ENCODE peak calls at places on chromosomes 4 and X, in five cellular contexts. R is Peyer's patch, N is neural crest cell, Q is heart left ventricle, L is sigmoid colon. X is an unnamed sample.

GRCh38 chr4:37675587-37676290 is 10.4 kb downstream of the RELL1 start:
- DNase-seq in R (peak), N (no peak), Q (no peak), L (no peak), X (no peak)

GRCh38 chr4:41268721-41269517 is 12.2 kb downstream of the UCHL1 start:
- DNase-seq in R (no peak), N (no peak), Q (no peak), L (no peak), X (no peak)

GRCh38 chrX:106891762-106892161 is 11.4 kb downstream of the RIPPLY1 start:
- DNase-seq in R (no peak), N (no peak), Q (no peak), L (no peak), X (no peak)

GRCh38 chrX:96436105-96436504 is 248.5 kb upstream of the DIAPH2 start:
- DNase-seq in R (no peak), N (no peak), Q (no peak), L (no peak), X (no peak)

GRCh38 chr4:141388483-141388882 is 167.8 kb downstream of the ZNF330 start:
- DNase-seq in R (no peak), N (no peak), Q (no peak), L (no peak), X (no peak)

GRCh38 chr4:149441338-149441737 is 374.3 kb downstream of the IQCM start:
- DNase-seq in R (no peak), N (no peak), Q (no peak), L (no peak), X (no peak)

GRCh38 chrX:63434206-63434605 is 83.1 kb upstream of the SPIN4 start:
- DNase-seq in R (no peak), N (no peak), Q (no peak), L (no peak), X (no peak)

GRCh38 chr4:173794662-173795061 is 264.6 kb upstream of the HAND2 start:
- DNase-seq in R (no peak), N (no peak), Q (no peak), L (no peak), X (no peak)

GRCh38 chrX:114344756-114345155 is 239.1 kb upstream of the HTR2C start:
- DNase-seq in R (no peak), N (no peak), Q (no peak), L (no peak), X (no peak)

GRCh38 chrX:69424161-69424560 is 80.0 kb upstream of the NALF2 start:
- DNase-seq in R (no peak), N (no peak), Q (no peak), L (no peak), X (no peak)
- TF ChIP-seq CTCF in R (no peak), N (peak), Q (peak), L (no peak), X (no peak)

DNA sequence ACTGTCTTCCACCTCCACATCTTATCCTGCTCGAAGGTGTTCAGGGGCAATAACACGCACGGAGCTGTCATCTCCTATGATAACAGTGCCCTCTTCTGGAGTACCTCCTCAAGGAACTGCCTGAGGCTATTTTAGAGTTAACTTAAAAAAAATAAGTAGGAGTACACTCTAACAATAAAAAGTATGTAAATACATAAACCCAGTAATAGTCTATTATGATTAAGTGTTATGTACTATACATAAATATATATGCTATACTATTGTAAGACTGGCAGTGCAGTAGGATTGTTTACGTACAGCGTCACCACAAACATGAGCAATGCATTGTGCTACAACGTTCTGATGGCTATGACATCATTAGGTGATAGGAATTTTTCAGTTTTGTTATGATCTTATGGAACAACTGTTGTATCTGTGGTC is 34.5 kb upstream of the TLR2 start:
- DNase-seq in R (no peak), N (no peak), Q (no peak), L (no peak), X (no peak)
- TF ChIP-seq CTCF in R (no peak), N (peak), Q (peak), L (no peak), X (no peak)

DNA sequence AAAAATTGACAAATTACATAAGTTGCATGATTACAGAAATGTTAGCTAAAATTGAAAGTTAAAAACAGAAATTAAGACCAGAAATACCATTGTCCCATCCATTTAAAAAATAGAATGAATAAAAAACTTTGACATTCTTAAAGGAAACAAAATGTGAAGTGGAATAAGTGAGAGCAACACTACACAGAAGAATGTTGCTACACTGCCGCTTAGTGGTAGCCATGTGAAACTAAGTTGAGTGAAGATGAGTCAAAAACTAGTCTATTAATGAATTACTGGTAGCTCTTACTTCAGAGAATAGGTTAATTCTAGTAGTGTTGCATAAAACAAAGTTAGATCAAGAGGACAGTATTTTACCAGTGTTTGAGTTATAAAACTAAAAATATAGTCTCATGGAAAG is 571.0 kb upstream of the KLHL4 start:
- DNase-seq in R (no peak), N (peak), Q (no peak), L (no peak), X (no peak)
- TF ChIP-seq CTCF in R (no peak), N (peak), Q (peak), L (peak), X (no peak)

GRCh38 chr4:17111959-17112659 is 213.7 kb upstream of the LDB2 start:
- DNase-seq in R (no peak), N (peak), Q (no peak), L (no peak), X (no peak)
- TF ChIP-seq CTCF in R (no peak), N (peak), Q (peak), L (no peak), X (no peak)

DNA sequence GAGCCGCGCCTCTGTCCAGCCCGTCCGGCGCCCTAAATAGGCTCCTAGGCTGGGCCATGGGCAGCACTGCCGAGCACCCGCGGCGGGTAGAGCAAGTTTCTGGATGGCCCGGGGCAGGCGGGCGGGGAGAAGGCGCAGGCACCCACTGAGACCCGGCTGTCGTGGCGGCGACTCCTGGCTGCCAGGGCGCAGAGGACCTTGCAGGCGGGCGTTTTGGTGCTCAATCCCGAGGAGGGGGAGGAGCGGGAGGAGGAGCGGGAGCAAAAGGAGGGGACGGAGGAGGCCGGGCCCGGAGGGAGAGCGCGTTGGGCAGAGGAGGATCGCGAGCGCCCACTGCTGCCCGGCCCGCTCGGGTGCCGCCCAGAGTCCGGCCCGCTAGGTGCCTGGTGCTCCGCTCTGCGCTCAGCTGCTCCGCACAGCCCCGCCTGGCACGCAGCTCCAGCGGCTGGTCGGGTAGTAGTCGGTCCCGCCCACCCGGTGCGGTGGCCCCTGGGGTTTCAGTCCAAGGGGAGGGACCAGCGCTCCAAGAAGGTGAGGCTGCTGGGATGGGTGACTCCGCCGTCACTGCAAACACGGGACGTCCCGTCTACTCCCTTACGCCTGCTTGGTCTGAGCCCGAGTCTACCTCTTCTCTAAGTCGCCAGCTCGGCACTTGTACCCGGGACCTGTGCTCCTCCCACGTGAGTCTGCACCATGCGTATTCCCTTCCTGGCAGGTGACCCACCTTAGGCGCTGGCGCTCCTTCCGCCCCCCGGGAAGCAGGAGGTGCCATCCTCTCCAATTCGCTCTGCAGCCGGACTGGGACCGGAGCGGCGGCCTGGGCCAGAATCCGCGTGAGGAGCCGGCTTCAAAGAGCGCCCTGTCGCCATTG is at the start of gene HS3ST1:
- DNase-seq in R (peak), N (peak), Q (peak), L (peak), X (peak)
- TF ChIP-seq CTCF in R (no peak), N (peak), Q (peak), L (peak), X (peak)

GRCh38 chr4:109294006-109294405 is 8.5 kb downstream of the COL25A1 start:
- DNase-seq in R (no peak), N (no peak), Q (no peak), L (no peak), X (no peak)
- TF ChIP-seq CTCF in R (no peak), N (peak), Q (peak), L (no peak), X (peak)